ENCODE peak calls at places on chromosomes 7 and 10, in six cellular contexts. One of them, this sample, is unnamed.

GRCh38 chr7:124722292-124722691 is 43.3 kb downstream of the GPR37 start:
- DNase-seq in fibroblast of lung: peak
- DNase-seq in CD4-positive, alpha-beta T cell: no peak
- DNase-seq in thoracic aorta: no peak
- DNase-seq in A673: no peak
- DNase-seq in AG04450: no peak
- DNase-seq in this sample: peak

GRCh38 chr10:74153123-74153522 is 2.1 kb downstream of the ADK start:
- DNase-seq in fibroblast of lung: peak
- DNase-seq in CD4-positive, alpha-beta T cell: no peak
- DNase-seq in thoracic aorta: no peak
- DNase-seq in A673: peak
- DNase-seq in AG04450: no peak
- DNase-seq in this sample: peak

GRCh38 chr10:3255086-3255485 is 82.5 kb upstream of the PITRM1 start:
- DNase-seq in fibroblast of lung: no peak
- DNase-seq in CD4-positive, alpha-beta T cell: no peak
- DNase-seq in thoracic aorta: no peak
- DNase-seq in A673: no peak
- DNase-seq in AG04450: no peak
- DNase-seq in this sample: no peak

GRCh38 chr10:116671274-116671926 is 50.6 kb downstream of the PNLIPRP2 start:
- DNase-seq in fibroblast of lung: peak
- DNase-seq in CD4-positive, alpha-beta T cell: no peak
- DNase-seq in thoracic aorta: no peak
- DNase-seq in A673: no peak
- DNase-seq in AG04450: peak
- DNase-seq in this sample: no peak

GRCh38 chr7:22238354-22239311 is 118.3 kb downstream of the RAPGEF5 start:
- DNase-seq in fibroblast of lung: peak
- DNase-seq in CD4-positive, alpha-beta T cell: no peak
- DNase-seq in thoracic aorta: no peak
- DNase-seq in A673: no peak
- DNase-seq in AG04450: peak
- DNase-seq in this sample: no peak

GRCh38 chr7:79612027-79612426 is 158.6 kb upstream of the MAGI2 start:
- DNase-seq in fibroblast of lung: no peak
- DNase-seq in CD4-positive, alpha-beta T cell: no peak
- DNase-seq in thoracic aorta: no peak
- DNase-seq in A673: no peak
- DNase-seq in AG04450: no peak
- DNase-seq in this sample: no peak

GRCh38 chr7:122584852-122585251 is 114.1 kb downstream of the RNF133 start:
- DNase-seq in fibroblast of lung: no peak
- DNase-seq in CD4-positive, alpha-beta T cell: no peak
- DNase-seq in thoracic aorta: no peak
- DNase-seq in A673: peak
- DNase-seq in AG04450: no peak
- DNase-seq in this sample: no peak

GRCh38 chr10:109374215-109374614 is 549.1 kb downstream of the XPNPEP1 start:
- DNase-seq in fibroblast of lung: peak
- DNase-seq in CD4-positive, alpha-beta T cell: no peak
- DNase-seq in thoracic aorta: no peak
- DNase-seq in A673: peak
- DNase-seq in AG04450: peak
- DNase-seq in this sample: peak

GRCh38 chr10:72133517-72133916 is 45.2 kb upstream of the SPOCK2 start:
- DNase-seq in fibroblast of lung: peak
- DNase-seq in CD4-positive, alpha-beta T cell: no peak
- DNase-seq in thoracic aorta: no peak
- DNase-seq in A673: no peak
- DNase-seq in AG04450: peak
- DNase-seq in this sample: peak

GRCh38 chr10:121263407-121263783 is 334.8 kb downstream of the FGFR2 start:
- DNase-seq in fibroblast of lung: no peak
- DNase-seq in CD4-positive, alpha-beta T cell: no peak
- DNase-seq in thoracic aorta: no peak
- DNase-seq in A673: no peak
- DNase-seq in AG04450: no peak
- DNase-seq in this sample: no peak

GRCh38 chr10:31272841-31273240 is 46.2 kb upstream of the ZEB1 start:
- DNase-seq in fibroblast of lung: no peak
- DNase-seq in CD4-positive, alpha-beta T cell: no peak
- DNase-seq in thoracic aorta: no peak
- DNase-seq in A673: no peak
- DNase-seq in AG04450: no peak
- DNase-seq in this sample: no peak

GRCh38 chr7:94028768-94029167 is 24.6 kb upstream of the BET1 start:
- DNase-seq in fibroblast of lung: peak
- DNase-seq in CD4-positive, alpha-beta T cell: no peak
- DNase-seq in thoracic aorta: no peak
- DNase-seq in A673: no peak
- DNase-seq in AG04450: no peak
- DNase-seq in this sample: peak

GRCh38 chr10:117980216-117980615 is 66.5 kb downstream of the RAB11FIP2 start:
- DNase-seq in fibroblast of lung: peak
- DNase-seq in CD4-positive, alpha-beta T cell: no peak
- DNase-seq in thoracic aorta: no peak
- DNase-seq in A673: no peak
- DNase-seq in AG04450: peak
- DNase-seq in this sample: peak

GRCh38 chr7:98879198-98879988 is 1.1 kb downstream of the TRRAP start:
- DNase-seq in fibroblast of lung: no peak
- DNase-seq in CD4-positive, alpha-beta T cell: peak
- DNase-seq in thoracic aorta: no peak
- DNase-seq in A673: no peak
- DNase-seq in AG04450: no peak
- DNase-seq in this sample: peak

GRCh38 chr10:76251773-76252617 is 820.6 kb downstream of the LRMDA start:
- DNase-seq in fibroblast of lung: peak
- DNase-seq in CD4-positive, alpha-beta T cell: no peak
- DNase-seq in thoracic aorta: no peak
- DNase-seq in A673: no peak
- DNase-seq in AG04450: peak
- DNase-seq in this sample: peak

GRCh38 chr7:93178213-93178612 is 30.0 kb upstream of the SAMD9L start:
- DNase-seq in fibroblast of lung: no peak
- DNase-seq in CD4-positive, alpha-beta T cell: no peak
- DNase-seq in thoracic aorta: no peak
- DNase-seq in A673: peak
- DNase-seq in AG04450: no peak
- DNase-seq in this sample: no peak

GRCh38 chr7:46214526-46214925 is 293.5 kb upstream of the IGFBP3 start:
- DNase-seq in fibroblast of lung: no peak
- DNase-seq in CD4-positive, alpha-beta T cell: no peak
- DNase-seq in thoracic aorta: no peak
- DNase-seq in A673: no peak
- DNase-seq in AG04450: no peak
- DNase-seq in this sample: no peak

GRCh38 chr7:46215987-46216567 is 295.0 kb upstream of the IGFBP3 start:
- DNase-seq in fibroblast of lung: peak
- DNase-seq in CD4-positive, alpha-beta T cell: no peak
- DNase-seq in thoracic aorta: no peak
- DNase-seq in A673: no peak
- DNase-seq in AG04450: no peak
- DNase-seq in this sample: no peak

GRCh38 chr7:46218461-46219202 is 297.6 kb upstream of the IGFBP3 start:
- DNase-seq in fibroblast of lung: no peak
- DNase-seq in CD4-positive, alpha-beta T cell: no peak
- DNase-seq in thoracic aorta: no peak
- DNase-seq in A673: no peak
- DNase-seq in AG04450: no peak
- DNase-seq in this sample: no peak

DNA sequence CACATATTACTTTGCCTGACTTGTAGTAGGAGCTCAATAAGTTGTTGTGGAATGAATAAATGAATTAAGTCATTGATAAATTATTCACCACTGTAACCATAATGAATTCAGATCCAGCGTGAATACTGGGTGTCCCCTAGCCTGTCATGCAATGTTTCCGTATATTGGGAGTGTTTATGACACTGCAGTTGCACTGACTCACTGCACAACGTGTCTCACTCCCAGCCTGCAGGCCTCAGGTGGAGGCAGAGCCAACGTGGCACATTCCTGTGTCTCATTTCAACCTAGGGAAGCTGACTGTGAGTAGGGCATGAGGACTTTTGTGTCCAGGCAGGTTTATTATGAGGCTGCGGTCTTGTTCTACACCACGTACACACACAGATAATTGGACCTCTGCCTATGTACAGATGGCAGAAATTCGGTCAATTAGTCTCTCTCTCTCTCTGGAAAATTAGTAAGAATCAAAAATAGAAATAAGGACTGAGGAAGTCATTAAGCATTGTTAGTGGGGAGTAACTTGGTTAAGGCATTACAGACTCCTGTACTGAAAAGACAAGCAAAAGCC is 299.1 kb upstream of the IGFBP3 start:
- DNase-seq in fibroblast of lung: peak
- DNase-seq in CD4-positive, alpha-beta T cell: no peak
- DNase-seq in thoracic aorta: no peak
- DNase-seq in A673: no peak
- DNase-seq in AG04450: no peak
- DNase-seq in this sample: no peak
- TF ChIP-seq CTCF in fibroblast of lung: no peak
- TF ChIP-seq CTCF in CD4-positive, alpha-beta T cell: no peak
- TF ChIP-seq CTCF in thoracic aorta: no peak
- TF ChIP-seq CTCF in A673: no peak
- TF ChIP-seq CTCF in AG04450: no peak
- TF ChIP-seq CTCF in this sample: no peak

GRCh38 chr10:89853796-89854195 is 152.4 kb downstream of the KIF20B start:
- DNase-seq in fibroblast of lung: no peak
- DNase-seq in CD4-positive, alpha-beta T cell: no peak
- DNase-seq in thoracic aorta: no peak
- DNase-seq in A673: no peak
- DNase-seq in AG04450: no peak
- DNase-seq in this sample: no peak
- TF ChIP-seq CTCF in fibroblast of lung: peak
- TF ChIP-seq CTCF in CD4-positive, alpha-beta T cell: no peak
- TF ChIP-seq CTCF in thoracic aorta: no peak
- TF ChIP-seq CTCF in A673: no peak
- TF ChIP-seq CTCF in AG04450: no peak
- TF ChIP-seq CTCF in this sample: peak

GRCh38 chr7:34928560-34928959 is 108.7 kb downstream of the DPY19L1 start:
- DNase-seq in fibroblast of lung: no peak
- DNase-seq in CD4-positive, alpha-beta T cell: no peak
- DNase-seq in thoracic aorta: no peak
- DNase-seq in A673: no peak
- DNase-seq in AG04450: no peak
- DNase-seq in this sample: no peak

GRCh38 chr7:34931739-34932138 is 105.5 kb downstream of the DPY19L1 start:
- DNase-seq in fibroblast of lung: no peak
- DNase-seq in CD4-positive, alpha-beta T cell: no peak
- DNase-seq in thoracic aorta: no peak
- DNase-seq in A673: no peak
- DNase-seq in AG04450: no peak
- DNase-seq in this sample: no peak

DNA sequence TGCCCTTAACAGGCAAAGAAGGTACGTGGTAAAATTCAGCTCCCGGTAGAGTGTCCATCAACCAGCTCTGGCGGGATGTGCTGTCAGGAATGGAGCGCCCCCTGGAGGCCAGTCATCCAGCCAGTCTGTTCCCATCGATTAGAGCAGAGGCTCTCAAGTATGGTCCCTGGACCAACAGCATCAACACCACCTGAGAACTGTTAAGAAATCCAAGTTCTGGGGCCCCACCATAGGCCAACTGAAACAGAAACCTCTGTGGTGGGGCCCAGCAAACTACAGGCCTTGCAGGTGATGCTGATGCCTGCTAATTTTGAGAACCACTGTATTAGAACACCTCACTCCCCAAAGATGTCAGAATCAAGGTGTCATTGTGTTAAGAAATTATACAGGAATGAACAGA is 109.2 kb downstream of the DPY19L1 start:
- DNase-seq in fibroblast of lung: peak
- DNase-seq in CD4-positive, alpha-beta T cell: peak
- DNase-seq in thoracic aorta: no peak
- DNase-seq in A673: peak
- DNase-seq in AG04450: no peak
- DNase-seq in this sample: peak
- TF ChIP-seq CTCF in fibroblast of lung: peak
- TF ChIP-seq CTCF in CD4-positive, alpha-beta T cell: peak
- TF ChIP-seq CTCF in thoracic aorta: no peak
- TF ChIP-seq CTCF in A673: peak
- TF ChIP-seq CTCF in AG04450: peak
- TF ChIP-seq CTCF in this sample: peak

GRCh38 chr7:20778063-20778721 is 8.5 kb downstream of the SP8 start:
- DNase-seq in fibroblast of lung: no peak
- DNase-seq in CD4-positive, alpha-beta T cell: no peak
- DNase-seq in thoracic aorta: no peak
- DNase-seq in A673: peak
- DNase-seq in AG04450: no peak
- DNase-seq in this sample: peak
- TF ChIP-seq CTCF in fibroblast of lung: peak
- TF ChIP-seq CTCF in CD4-positive, alpha-beta T cell: no peak
- TF ChIP-seq CTCF in thoracic aorta: peak
- TF ChIP-seq CTCF in A673: peak
- TF ChIP-seq CTCF in AG04450: peak
- TF ChIP-seq CTCF in this sample: peak